ENCODE peak calls at places on chromosomes 1 and 21, in ten cellular contexts. B, X, D, U, W, J, N, H, Z and I are unnamed samples.
A peak's percentile ranks its signal among the peaks of the same experiment; 100 is the strongest.

GRCh38 chr21:36551731-36552457 is 72.0 kb upstream of the CLDN14 start:
- DNase-seq in N (no peak), W (no peak), H (peak; percentile 82), B (peak; percentile 87), U (no peak), X (no peak), Z (no peak), D (no peak), J (no peak), I (no peak)

GRCh38 chr1:233598891-233599541 is 14.9 kb upstream of the KCNK1 start:
- DNase-seq in D (no peak), N (no peak), W (no peak), B (no peak), J (no peak), H (no peak), Z (no peak), U (no peak), X (no peak), I (no peak)

GRCh38 chr1:1013922-1014617 is 773 bp downstream of the ISG15 start:
- DNase-seq in Z (no peak), N (no peak), J (no peak), H (peak; percentile 21), X (no peak), W (no peak), D (peak; percentile 62), B (no peak), U (peak; percentile 31), I (peak; percentile 52)

GRCh38 chr1:184456189-184456588 is 69.4 kb downstream of the C1orf21 start:
- DNase-seq in H (no peak), Z (peak; percentile 14), B (no peak), J (no peak), X (no peak), N (no peak), U (no peak), D (no peak), W (peak; percentile 85), I (no peak)

GRCh38 chr1:221240652-221241051 is 361.4 kb downstream of the HLX start:
- DNase-seq in H (no peak), N (no peak), J (no peak), X (no peak), U (no peak), W (no peak), D (no peak), Z (no peak), B (no peak), I (no peak)

GRCh38 chr1:63794927-63795326 is 21.1 kb downstream of the ROR1 start:
- DNase-seq in X (no peak), U (no peak), W (no peak), H (peak; percentile 28), N (peak; percentile 41), D (peak; percentile 56), B (no peak), J (no peak), Z (no peak), I (no peak)

GRCh38 chr1:201253906-201254624 is 29.2 kb upstream of the PKP1 start:
- DNase-seq in J (no peak), Z (no peak), H (no peak), W (no peak), X (no peak), N (no peak), U (no peak), D (no peak), B (no peak), I (no peak)

GRCh38 chr1:12619396-12620141 is 1.6 kb upstream of the DHRS3 start:
- DNase-seq in B (peak; percentile 90), Z (peak; percentile 11), N (peak; percentile 63), W (peak; percentile 58), J (peak; percentile 58), X (peak; percentile 88), H (peak; percentile 87), U (peak; percentile 71), D (peak; percentile 93), I (peak; percentile 42)

GRCh38 chr21:15221799-15222386 is 157.1 kb upstream of the NRIP1 start:
- DNase-seq in N (no peak), U (no peak), W (peak; percentile 57), H (peak; percentile 65), B (peak; percentile 29), J (no peak), D (peak; percentile 23), Z (no peak), X (no peak), I (no peak)

GRCh38 chr21:44425307-44425894 is 29.9 kb upstream of the LRRC3 start:
- DNase-seq in W (no peak), B (no peak), Z (no peak), N (no peak), X (peak; percentile 34), D (no peak), J (no peak), H (no peak), U (no peak), I (no peak)

GRCh38 chr1:169590932-169591331 is 4.7 kb upstream of the F5 start:
- DNase-seq in N (no peak), D (no peak), B (no peak), X (no peak), W (no peak), Z (no peak), U (no peak), J (no peak), H (no peak), I (no peak)

GRCh38 chr21:38817371-38818335 is 11.9 kb downstream of the ETS2 start:
- DNase-seq in H (peak; percentile 79), J (no peak), X (no peak), D (no peak), U (no peak), B (peak; percentile 71), N (no peak), Z (no peak), W (no peak), I (no peak)

GRCh38 chr1:38072858-38073257 is 26.3 kb upstream of the POU3F1 start:
- DNase-seq in D (no peak), W (no peak), U (no peak), Z (no peak), X (no peak), H (no peak), J (no peak), B (no peak), N (no peak), I (no peak)

GRCh38 chr21:45265721-45266517 is 21.8 kb downstream of the POFUT2 start:
- DNase-seq in J (no peak), Z (no peak), H (no peak), N (no peak), X (peak; percentile 31), D (no peak), W (no peak), B (no peak), U (no peak), I (no peak)

GRCh38 chr1:67393240-67393639 is 37.0 kb downstream of the SERBP1 start:
- DNase-seq in H (no peak), Z (peak; percentile 77), X (no peak), J (no peak), B (no peak), U (no peak), N (no peak), D (no peak), W (no peak), I (no peak)

GRCh38 chr1:180262628-180263488 is 32.8 kb downstream of the LHX4 start:
- DNase-seq in J (no peak), H (no peak), X (no peak), D (no peak), N (no peak), B (no peak), Z (no peak), W (no peak), U (no peak), I (no peak)

GRCh38 chr1:8661185-8662110 is 156.0 kb downstream of the RERE start:
- DNase-seq in W (no peak), B (peak; percentile 44), X (no peak), J (no peak), D (no peak), Z (no peak), N (peak; percentile 64), U (no peak), H (peak; percentile 91), I (no peak)

GRCh38 chr1:50609508-50609907 is 186.3 kb upstream of the DMRTA2 start:
- DNase-seq in X (no peak), U (no peak), W (no peak), J (no peak), N (no peak), B (no peak), D (no peak), H (no peak), Z (no peak), I (no peak)

GRCh38 chr1:159282118-159282517 is 20.0 kb upstream of the FCER1A start:
- DNase-seq in N (no peak), X (no peak), D (no peak), H (no peak), J (no peak), B (no peak), U (no peak), W (no peak), Z (no peak), I (no peak)

GRCh38 chr1:1730870-1731269 is 6.7 kb upstream of the CDK11A start:
- DNase-seq in U (no peak), D (no peak), Z (no peak), N (no peak), W (no peak), H (no peak), X (no peak), J (no peak), B (no peak), I (no peak)

GRCh38 chr1:40878906-40879305 is 16.7 kb upstream of the CITED4 start:
- DNase-seq in U (no peak), N (no peak), Z (no peak), X (no peak), H (no peak), J (no peak), D (no peak), W (no peak), B (no peak), I (no peak)

GRCh38 chr1:7223334-7224080 is 438.3 kb downstream of the CAMTA1 start:
- DNase-seq in Z (no peak), B (peak; percentile 80), N (no peak), H (peak; percentile 97), U (no peak), X (no peak), W (no peak), D (no peak), J (no peak), I (no peak)

GRCh38 chr1:44010935-44011610 is 19.7 kb downstream of the CCDC24 start:
- DNase-seq in J (no peak), Z (no peak), U (no peak), D (no peak), X (peak; percentile 85), H (no peak), W (no peak), B (no peak), N (no peak), I (no peak)

GRCh38 chr1:243646841-243647240 is 203.2 kb downstream of the AKT3 start:
- DNase-seq in J (no peak), X (no peak), H (no peak), D (no peak), Z (no peak), W (no peak), B (no peak), U (no peak), N (no peak), I (no peak)